ENCODE peak calls at places on chromosomes 5 and 9, in nine cellular contexts. W is adrenal gland, V is body of pancreas, Y is fibroblast of lung, F is RWPE2, K is BJ, N is SK-N-SH, M is IMR-90, E is epithelial cell of proximal tubule. C is an unnamed sample.
A peak's percentile ranks its signal among the peaks of the same experiment; 100 is the strongest.

GRCh38 chr5:75482482-75482881 is 28.9 kb downstream of the CERT1 start:
- DNase-seq in W (no peak), V (no peak), Y (no peak), F (no peak), K (no peak), N (no peak), M (no peak), E (no peak), C (no peak)

GRCh38 chr5:111075520-111075919 is 4.0 kb downstream of the TSLP start:
- DNase-seq in W (no peak), V (no peak), Y (peak; percentile 96), F (no peak), K (peak; percentile 73), N (no peak), M (peak; percentile 96), E (peak; percentile 80), C (no peak)

GRCh38 chr9:69317081-69317480 is 7.9 kb upstream of the ENTREP1 start:
- DNase-seq in W (no peak), V (no peak), Y (peak; percentile 53), F (no peak), K (no peak), N (no peak), M (no peak), E (no peak), C (no peak)

GRCh38 chr9:70805953-70806352 is 315.5 kb downstream of the TRPM3 start:
- DNase-seq in W (no peak), V (no peak), Y (no peak), F (no peak), K (no peak), N (no peak), M (no peak), E (no peak), C (no peak)

GRCh38 chr9:138075496-138075895 is 197.9 kb downstream of the CACNA1B start:
- DNase-seq in W (peak; percentile 43), V (no peak), Y (no peak), F (peak; percentile 37), K (no peak), N (peak; percentile 17), M (no peak), E (no peak), C (no peak)

GRCh38 chr5:26482817-26483375 is 555.5 kb downstream of the CDH9 start:
- DNase-seq in W (peak; percentile 63), V (no peak), Y (peak; percentile 3), F (no peak), K (no peak), N (peak; percentile 63), M (no peak), E (no peak), C (no peak)

GRCh38 chr5:54719384-54720306 is 202.1 kb downstream of the SNX18 start:
- DNase-seq in W (peak; percentile 56), V (no peak), Y (peak; percentile 78), F (no peak), K (no peak), N (no peak), M (peak; percentile 81), E (no peak), C (no peak)

GRCh38 chr5:43691275-43691674 is 88.3 kb downstream of the NNT start:
- DNase-seq in W (no peak), V (no peak), Y (no peak), F (no peak), K (no peak), N (no peak), M (no peak), E (no peak), C (no peak)

GRCh38 chr5:97098864-97099454 is 43.5 kb downstream of the LIX1 start:
- DNase-seq in W (no peak), V (no peak), Y (peak; percentile 6), F (no peak), K (no peak), N (no peak), M (no peak), E (no peak), C (no peak)

GRCh38 chr5:126300293-126300692 is 122.9 kb upstream of the GRAMD2B start:
- DNase-seq in W (no peak), V (no peak), Y (no peak), F (no peak), K (no peak), N (no peak), M (no peak), E (no peak), C (no peak)
- TF ChIP-seq CTCF in W (no peak), V (no peak), Y (no peak), F (peak; percentile 26), K (no peak), N (peak; percentile 14), M (peak; percentile 3), E (no peak), C (no peak)

GRCh38 chr5:151233576-151234202 is 9.8 kb upstream of the CCDC69 start:
- DNase-seq in W (no peak), V (no peak), Y (no peak), F (no peak), K (no peak), N (no peak), M (no peak), E (no peak), C (no peak)

GRCh38 chr5:151237685-151238084 is 13.8 kb upstream of the CCDC69 start:
- DNase-seq in W (no peak), V (no peak), Y (no peak), F (no peak), K (no peak), N (no peak), M (no peak), E (no peak), C (no peak)

GRCh38 chr5:151231359-151231758 is 7.5 kb upstream of the CCDC69 start:
- DNase-seq in W (no peak), V (no peak), Y (no peak), F (no peak), K (no peak), N (no peak), M (no peak), E (no peak), C (no peak)

GRCh38 chr5:151236888-151237287 is 13.0 kb upstream of the CCDC69 start:
- DNase-seq in W (no peak), V (no peak), Y (no peak), F (no peak), K (no peak), N (no peak), M (no peak), E (no peak), C (no peak)

DNA sequence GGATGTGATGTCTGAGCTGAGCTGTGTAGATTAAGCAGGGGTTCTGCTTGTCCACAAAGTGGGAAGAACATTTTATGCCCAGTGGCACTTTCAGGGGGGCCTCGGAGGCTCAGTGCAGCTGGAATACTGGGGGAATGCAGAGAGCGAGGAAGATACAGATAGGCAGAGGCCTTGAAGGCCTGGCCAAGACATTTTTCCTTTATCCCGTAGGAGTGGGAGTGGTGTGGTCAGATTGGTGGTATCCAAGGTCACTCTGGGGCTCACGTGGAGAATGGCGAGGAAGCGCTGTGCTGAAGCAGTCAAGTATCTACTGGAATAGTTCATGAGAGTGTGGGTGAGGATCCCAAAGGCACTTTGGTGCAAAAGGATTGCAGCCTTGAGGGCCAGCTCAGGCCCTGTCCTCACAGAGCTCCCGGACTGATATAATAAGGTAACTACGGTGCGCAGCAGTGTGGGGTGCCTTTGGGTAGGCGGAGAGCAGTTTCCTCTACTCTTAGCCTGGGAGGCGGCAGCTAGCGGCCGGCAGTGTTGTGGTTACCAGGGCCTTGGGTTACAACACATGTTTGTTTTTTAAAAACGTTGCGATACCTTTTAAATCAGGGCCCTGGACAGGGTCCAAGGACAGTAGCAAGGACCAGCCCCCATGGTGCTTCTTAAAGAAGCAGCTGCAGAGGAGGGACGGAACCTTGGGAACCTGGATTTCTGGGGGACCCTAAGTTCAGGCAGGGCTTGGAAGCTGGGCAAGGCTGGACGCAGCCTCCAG is 10.8 kb upstream of the CCDC69 start:
- DNase-seq in W (peak; percentile 90), V (peak; percentile 88), Y (peak; percentile 25), F (no peak), K (peak; percentile 33), N (no peak), M (peak; percentile 41), E (no peak), C (peak; percentile 38)
- H3K4me3 ChIP-seq in W (no peak overlapping the region), V (no peak overlapping the region), Y (no peak overlapping the region), F (no peak overlapping the region), K (no peak overlapping the region), N (no peak overlapping the region), M (no peak overlapping the region), E (no peak overlapping the region), C (no peak overlapping the region)

DNA sequence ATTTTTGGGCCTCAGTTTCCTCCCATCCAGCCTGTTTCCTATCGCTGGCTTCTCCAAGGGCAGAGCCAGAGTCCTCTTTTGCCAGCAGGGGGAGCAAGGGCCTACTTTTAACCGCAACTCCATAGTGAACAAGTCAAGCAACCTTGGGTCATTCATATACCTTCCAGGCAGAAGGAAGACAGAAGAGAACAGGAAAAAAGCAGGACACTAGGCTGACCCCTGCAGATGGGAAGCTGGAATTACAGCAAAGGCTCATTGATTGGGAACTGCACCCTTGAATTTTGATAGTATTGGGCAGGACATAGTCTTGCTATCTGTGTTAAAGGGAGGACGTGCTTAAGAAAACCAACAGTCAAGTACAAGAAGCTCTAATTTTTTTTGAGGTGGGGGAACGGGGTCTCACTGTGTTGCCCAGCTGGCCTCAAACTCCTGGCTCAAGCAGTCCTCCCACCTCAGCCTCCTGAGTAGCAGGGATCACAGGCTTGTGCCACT is 30.1 kb downstream of the QRFP start:
- DNase-seq in W (peak; percentile 93), V (peak; percentile 86), Y (peak; percentile 82), F (no peak), K (no peak), N (peak; percentile 79), M (peak; percentile 89), E (no peak), C (no peak)
- TF ChIP-seq CTCF in W (peak; percentile 80), V (peak; percentile 85), Y (peak; percentile 91), F (peak; percentile 98), K (peak; percentile 90), N (peak; percentile 99), M (peak; percentile 88), E (peak; percentile 99), C (peak; percentile 99)

DNA sequence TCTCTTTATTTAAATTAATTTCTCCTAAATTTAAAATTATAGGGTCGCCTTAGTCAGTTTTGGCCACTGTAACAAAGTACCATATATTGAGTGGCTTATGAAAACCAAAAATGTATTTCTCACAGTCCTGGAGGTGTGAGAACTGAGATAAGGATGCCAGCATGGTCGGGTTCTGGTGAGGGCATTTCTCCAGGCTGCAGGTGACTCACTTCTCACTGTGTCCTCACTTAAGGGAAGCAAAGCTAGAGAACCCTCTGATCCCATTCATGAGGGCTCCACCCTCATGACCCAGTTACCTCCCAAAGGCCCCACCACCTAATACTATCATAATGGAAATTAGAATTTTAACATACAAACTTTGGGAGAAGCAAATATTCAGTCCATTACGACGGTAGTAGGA is 75.1 kb upstream of the FBN2 start:
- DNase-seq in W (no peak), V (no peak), Y (no peak), F (no peak), K (no peak), N (no peak), M (no peak), E (no peak), C (no peak)
- H3K4me3 ChIP-seq in W (no peak overlapping the region), V (no peak overlapping the region), Y (no peak overlapping the region), F (no peak overlapping the region), K (no peak overlapping the region), N (no peak overlapping the region), M (no peak overlapping the region), E (no peak overlapping the region), C (no peak overlapping the region)

DNA sequence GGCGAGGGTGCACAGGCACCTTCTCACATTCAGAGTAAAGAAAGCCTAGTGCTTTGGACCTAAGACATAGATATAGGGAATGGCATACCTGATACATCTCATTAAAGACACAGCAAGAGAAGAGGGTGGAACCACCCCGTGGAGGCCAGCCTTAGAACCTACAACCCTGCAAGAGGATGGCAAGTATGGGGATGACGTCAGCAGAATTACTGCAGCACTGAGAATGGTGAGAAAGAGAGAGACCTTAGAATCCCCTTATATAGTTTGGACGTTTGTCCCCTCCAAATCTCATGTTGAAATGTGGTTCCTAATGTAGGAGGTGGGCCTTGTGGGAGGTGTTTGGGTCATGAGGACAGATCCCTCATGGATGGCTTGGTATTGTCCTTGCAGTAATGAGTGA is 28.2 kb upstream of the ADCY2 start:
- DNase-seq in W (no peak), V (no peak), Y (no peak), F (no peak), K (no peak), N (no peak), M (no peak), E (no peak), C (no peak)
- TF ChIP-seq CTCF in W (no peak), V (no peak), Y (no peak), F (no peak), K (no peak), N (no peak), M (no peak), E (no peak), C (no peak)